ENCODE peak calls at places on chromosomes 1 and 21, in four cellular contexts. One of them, this sample, is unnamed.

GRCh38 chr21:26130249-26130896 is 40.2 kb downstream of the APP start:
- DNase-seq in HepG2: no peak
- DNase-seq in K562: no peak
- DNase-seq in GM12878: no peak
- DNase-seq in this sample: no peak

GRCh38 chr1:198669023-198669698 is 30.3 kb downstream of the PTPRC start:
- DNase-seq in K562: peak
- DNase-seq in HepG2: peak
- DNase-seq in GM12878: peak
- DNase-seq in this sample: no peak

GRCh38 chr1:43651188-43651587 is 1.2 kb downstream of the KDM4A start:
- DNase-seq in HepG2: no peak
- DNase-seq in K562: no peak
- DNase-seq in GM12878: no peak
- DNase-seq in this sample: no peak

GRCh38 chr1:63401945-63402344 is 34.5 kb downstream of the ALG6 start:
- DNase-seq in HepG2: no peak
- DNase-seq in GM12878: no peak
- DNase-seq in K562: no peak
- DNase-seq in this sample: no peak

GRCh38 chr21:14086553-14086952 is 124.2 kb downstream of the LIPI start:
- DNase-seq in GM12878: peak
- DNase-seq in HepG2: no peak
- DNase-seq in K562: no peak
- DNase-seq in this sample: no peak

GRCh38 chr21:36507397-36508018 is 27.6 kb upstream of the CLDN14 start:
- DNase-seq in HepG2: no peak
- DNase-seq in GM12878: no peak
- DNase-seq in K562: no peak
- DNase-seq in this sample: no peak

GRCh38 chr1:20355828-20356735 is 65.4 kb downstream of the VWA5B1 start:
- DNase-seq in GM12878: no peak
- DNase-seq in K562: no peak
- DNase-seq in HepG2: no peak
- DNase-seq in this sample: no peak

GRCh38 chr21:44365967-44366585 is 12.7 kb downstream of the TRPM2 start:
- DNase-seq in K562: no peak
- DNase-seq in GM12878: no peak
- DNase-seq in HepG2: no peak
- DNase-seq in this sample: no peak

GRCh38 chr1:27648602-27649305 is 13.8 kb upstream of the FGR start:
- DNase-seq in K562: no peak
- DNase-seq in HepG2: no peak
- DNase-seq in GM12878: no peak
- DNase-seq in this sample: no peak

GRCh38 chr1:59138402-59138801 is 158.5 kb upstream of the FGGY start:
- DNase-seq in HepG2: no peak
- DNase-seq in GM12878: no peak
- DNase-seq in K562: no peak
- DNase-seq in this sample: no peak

GRCh38 chr21:35932232-35932911 is 128.0 kb downstream of the SETD4 start:
- DNase-seq in GM12878: peak
- DNase-seq in K562: no peak
- DNase-seq in HepG2: no peak
- DNase-seq in this sample: no peak

GRCh38 chr21:32772281-32773047 is 909 bp upstream of the PAXBP1 start:
- DNase-seq in GM12878: peak
- DNase-seq in HepG2: no peak
- DNase-seq in K562: peak
- DNase-seq in this sample: no peak

GRCh38 chr1:3614755-3615742 is 3.7 kb upstream of the MEGF6 start:
- DNase-seq in GM12878: no peak
- DNase-seq in HepG2: no peak
- DNase-seq in K562: peak
- DNase-seq in this sample: peak

GRCh38 chr1:81803423-81804103 is 2.8 kb downstream of the ADGRL2 start:
- DNase-seq in K562: no peak
- DNase-seq in GM12878: no peak
- DNase-seq in HepG2: peak
- DNase-seq in this sample: no peak

GRCh38 chr1:197763307-197763706 is 12.0 kb downstream of the DENND1B start:
- DNase-seq in GM12878: no peak
- DNase-seq in HepG2: peak
- DNase-seq in K562: no peak
- DNase-seq in this sample: no peak

GRCh38 chr21:43648171-43648570 is 11.1 kb downstream of the HSF2BP start:
- DNase-seq in K562: no peak
- DNase-seq in HepG2: no peak
- DNase-seq in GM12878: no peak
- DNase-seq in this sample: no peak

GRCh38 chr21:42460391-42461184 is 35.4 kb downstream of the RSPH1 start:
- DNase-seq in GM12878: peak
- DNase-seq in HepG2: no peak
- DNase-seq in K562: no peak
- DNase-seq in this sample: no peak

GRCh38 chr1:8661185-8662110 is 156.0 kb downstream of the RERE start:
- DNase-seq in HepG2: no peak
- DNase-seq in GM12878: peak
- DNase-seq in K562: no peak
- DNase-seq in this sample: no peak

GRCh38 chr1:45864765-45865164 is 61.4 kb downstream of the MAST2 start:
- DNase-seq in HepG2: no peak
- DNase-seq in GM12878: no peak
- DNase-seq in K562: no peak
- DNase-seq in this sample: no peak
- TF ChIP-seq HDAC2 in HepG2: no peak
- TF ChIP-seq HDAC2 in GM12878: no peak
- TF ChIP-seq HDAC2 in K562: no peak
- TF ChIP-seq HDAC2 in this sample: no peak

DNA sequence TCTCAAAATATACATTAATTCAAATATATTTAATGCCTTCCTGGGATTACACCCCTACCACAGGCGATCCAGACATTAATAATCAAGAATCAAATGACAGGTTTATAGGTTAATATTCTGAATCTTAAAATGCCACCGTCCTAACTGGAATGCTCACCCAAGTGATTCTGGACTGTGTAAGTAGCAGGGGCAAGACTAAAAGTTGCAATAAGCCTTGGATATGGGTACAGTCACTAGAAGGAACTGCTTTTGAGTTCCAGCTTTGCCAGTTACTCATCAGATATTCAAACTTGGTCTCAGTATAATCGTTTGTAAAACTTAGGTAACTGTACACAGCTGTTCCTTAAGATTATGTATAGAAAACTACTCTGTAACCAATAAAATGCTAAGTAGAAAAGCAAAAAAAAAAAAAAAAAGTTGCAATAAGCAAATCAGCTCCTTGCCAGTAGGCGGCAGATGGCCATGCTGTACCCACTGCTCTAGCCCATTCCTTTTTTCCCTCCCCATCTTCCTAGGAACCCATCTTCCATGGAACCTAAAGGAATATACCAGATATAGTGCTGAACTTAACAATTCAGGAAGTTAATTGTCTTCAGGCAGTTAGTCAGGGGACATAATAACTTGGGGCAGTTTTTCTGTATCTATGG is 10.5 kb downstream of the RO60 start:
- DNase-seq in K562: peak
- DNase-seq in HepG2: no peak
- DNase-seq in GM12878: no peak
- DNase-seq in this sample: no peak
- TF ChIP-seq HDAC6 in K562: no peak
- TF ChIP-seq HDAC6 in HepG2: no peak
- TF ChIP-seq HDAC6 in GM12878: no peak
- TF ChIP-seq HDAC6 in this sample: no peak

DNA sequence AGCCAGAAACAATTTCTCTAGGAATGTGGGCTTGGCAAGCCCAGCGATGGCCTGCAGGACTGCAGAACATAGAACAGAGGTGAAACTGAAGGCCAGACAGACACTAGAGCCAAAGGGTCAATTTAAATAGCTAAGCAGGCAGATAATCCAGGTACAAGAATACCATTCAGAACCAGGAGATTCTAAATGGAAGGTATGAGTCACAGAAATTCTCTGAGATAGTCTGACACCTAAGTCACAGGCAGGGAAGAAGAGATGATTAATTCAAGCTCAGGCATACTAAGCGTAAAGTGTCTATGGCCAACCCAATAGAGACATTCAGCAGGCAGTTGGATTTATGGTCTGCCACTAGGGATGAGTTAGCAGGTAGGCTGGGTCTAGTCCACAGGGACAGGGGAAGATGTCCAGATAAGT is 383.6 kb downstream of the LMO4 start:
- DNase-seq in HepG2: no peak
- DNase-seq in GM12878: no peak
- DNase-seq in K562: no peak
- DNase-seq in this sample: no peak
- TF ChIP-seq HDAC2 in HepG2: no peak
- TF ChIP-seq HDAC2 in GM12878: no peak
- TF ChIP-seq HDAC2 in K562: no peak
- TF ChIP-seq HDAC2 in this sample: no peak

DNA sequence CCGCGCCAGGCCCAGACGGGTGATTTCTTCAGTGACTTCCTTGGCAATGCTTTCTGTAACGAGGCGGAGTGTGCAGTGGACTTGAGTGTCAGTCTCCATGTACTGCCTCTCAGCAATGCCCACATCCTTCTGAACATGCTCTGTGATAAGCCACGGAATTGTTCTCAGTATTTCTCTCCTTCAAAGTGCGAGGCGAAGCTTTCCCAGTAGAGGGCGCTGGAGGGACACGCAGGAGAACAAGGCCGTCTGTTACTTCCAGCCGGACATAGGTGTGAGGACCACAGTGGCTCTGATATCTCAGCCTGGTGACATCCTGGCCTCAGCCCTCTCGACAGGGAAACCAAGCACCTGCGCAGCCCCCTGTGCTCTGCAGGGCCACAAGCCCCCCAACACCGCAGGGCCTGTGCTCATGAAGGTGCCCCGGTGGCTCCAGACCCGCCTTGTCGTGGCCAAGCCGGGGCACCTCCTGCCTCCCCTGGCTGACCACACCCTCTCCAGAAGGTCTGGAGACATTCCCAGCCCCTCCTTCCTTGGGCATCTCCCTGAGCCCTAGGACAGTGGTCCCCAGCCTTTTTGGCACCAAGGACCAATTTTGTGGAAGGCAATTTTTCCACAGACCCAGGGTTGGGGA is 46.1 kb upstream of the BACE2 start:
- DNase-seq in GM12878: peak
- DNase-seq in K562: peak
- DNase-seq in HepG2: peak
- DNase-seq in this sample: peak
- TF ChIP-seq HDAC6 in GM12878: no peak
- TF ChIP-seq HDAC6 in K562: no peak
- TF ChIP-seq HDAC6 in HepG2: no peak
- TF ChIP-seq HDAC6 in this sample: no peak

DNA sequence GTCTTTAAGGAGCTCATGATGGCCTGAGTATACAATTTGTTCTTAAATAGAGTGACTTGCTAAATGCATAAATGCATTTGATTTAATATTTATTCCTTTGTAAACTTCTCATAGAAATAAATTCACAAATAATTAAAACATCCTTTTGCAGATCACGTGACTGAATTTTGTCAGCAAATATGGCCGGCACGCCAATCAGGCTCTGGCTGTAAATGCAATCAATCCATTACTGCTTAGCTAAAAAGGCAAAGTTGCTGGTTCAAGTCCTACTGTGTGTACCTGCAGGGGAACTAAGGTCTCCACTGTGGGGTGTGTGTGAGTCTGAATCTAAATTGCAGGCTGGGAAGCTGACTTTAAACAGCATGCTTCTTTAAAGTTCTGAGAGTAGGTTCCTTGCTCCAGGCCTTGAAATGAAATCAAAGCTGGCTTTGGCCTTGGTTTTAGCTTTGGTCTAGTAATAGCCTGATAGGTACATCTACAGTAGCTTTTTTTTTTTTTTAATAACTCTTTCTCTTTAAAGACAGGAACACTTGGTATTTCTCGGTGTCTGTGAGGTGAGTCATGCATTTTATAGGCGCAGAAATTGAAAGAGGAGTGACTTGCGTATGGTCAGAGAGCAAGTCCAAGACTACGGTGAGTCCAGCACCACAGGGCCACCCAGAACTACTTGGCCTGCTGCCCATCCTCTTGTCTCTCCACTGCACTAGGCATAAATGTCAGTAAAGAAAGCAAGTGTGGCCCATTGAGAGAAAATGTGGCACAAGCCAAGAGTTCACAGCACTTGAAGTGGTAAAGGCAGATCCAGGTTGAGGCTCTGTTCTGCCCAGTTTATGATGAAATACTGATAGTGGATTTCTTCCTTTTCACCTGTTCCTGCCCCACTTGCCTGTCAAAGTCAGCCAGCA is 36.2 kb upstream of the LYST start:
- DNase-seq in GM12878: no peak
- DNase-seq in HepG2: no peak
- DNase-seq in K562: no peak
- DNase-seq in this sample: no peak
- TF ChIP-seq HDAC2 in GM12878: no peak
- TF ChIP-seq HDAC2 in HepG2: no peak
- TF ChIP-seq HDAC2 in K562: no peak
- TF ChIP-seq HDAC2 in this sample: no peak

GRCh38 chr1:167198518-167199133 is 22.1 kb upstream of the POU2F1 start:
- DNase-seq in HepG2: no peak
- DNase-seq in GM12878: no peak
- DNase-seq in K562: no peak
- DNase-seq in this sample: no peak

GRCh38 chr1:167199656-167200055 is 21.0 kb upstream of the POU2F1 start:
- DNase-seq in HepG2: no peak
- DNase-seq in GM12878: no peak
- DNase-seq in K562: no peak
- DNase-seq in this sample: no peak

GRCh38 chr1:167197692-167198091 is 23.0 kb upstream of the POU2F1 start:
- DNase-seq in K562: no peak
- DNase-seq in GM12878: no peak
- DNase-seq in HepG2: no peak
- DNase-seq in this sample: no peak

GRCh38 chr1:167194182-167194581 is 26.5 kb upstream of the POU2F1 start:
- DNase-seq in GM12878: no peak
- DNase-seq in K562: no peak
- DNase-seq in HepG2: no peak
- DNase-seq in this sample: no peak

DNA sequence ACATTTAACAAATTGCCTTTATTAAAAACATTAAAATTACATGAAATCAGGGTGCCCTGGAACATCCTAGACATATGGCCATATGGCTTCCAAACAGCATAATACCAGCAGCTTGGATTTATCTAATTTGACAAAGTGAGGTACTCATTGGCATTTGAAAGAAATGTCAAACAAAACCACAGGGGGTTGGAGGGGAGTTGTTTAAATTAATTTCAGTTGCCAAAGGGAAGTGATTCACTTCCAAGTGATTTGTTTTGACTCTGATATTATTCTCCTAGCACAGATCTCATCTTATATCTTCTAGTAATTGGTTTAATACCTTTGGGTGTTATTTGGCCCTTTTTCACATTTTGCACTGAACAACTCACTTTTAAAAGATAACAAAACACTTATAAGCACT is 24.5 kb upstream of the POU2F1 start:
- DNase-seq in K562: no peak
- DNase-seq in GM12878: no peak
- DNase-seq in HepG2: no peak
- DNase-seq in this sample: no peak
- TF ChIP-seq HDAC6 in K562: no peak
- TF ChIP-seq HDAC6 in GM12878: no peak
- TF ChIP-seq HDAC6 in HepG2: no peak
- TF ChIP-seq HDAC6 in this sample: no peak

This sample was measured in H1.